ENCODE peak calls at places on chromosome 2, in nine cellular contexts. One of them, this sample, is unnamed.
A peak's percentile ranks its signal among the peaks of the same experiment; 100 is the strongest.

GRCh38 chr2:104523921-104524320 is 330.0 kb upstream of the POU3F3 start:
- DNase-seq in NCI-H510A treated with DMSO at 0.1 percent for 48 hours: no peak
- DNase-seq in kidney glomerular epithelial cell: no peak
- DNase-seq in T-cell: no peak
- DNase-seq in stimulated activated CD8-positive, alpha-beta memory T cell treated with anti-CD3 and anti-CD28 coated beads, Interleukin-2, amount 100 ng/mL, for 48 hours: no peak
- DNase-seq in amniotic epithelial cell: no peak
- DNase-seq in stimulated activated CD4-positive, alpha-beta T cell treated with anti-CD3 and anti-CD28 coated beads, TNF-alpha, amount 100 ng/mL, for 24 hours: no peak
- DNase-seq in fibroblast of gingiva: no peak
- DNase-seq in brain pericyte: no peak
- DNase-seq in this sample: no peak

GRCh38 chr2:219634951-219635751 is 7.7 kb downstream of the SLC4A3 start:
- DNase-seq in stimulated activated CD4-positive, alpha-beta T cell treated with anti-CD3 and anti-CD28 coated beads, TNF-alpha, amount 100 ng/mL, for 24 hours: no peak
- DNase-seq in stimulated activated CD8-positive, alpha-beta memory T cell treated with anti-CD3 and anti-CD28 coated beads, Interleukin-2, amount 100 ng/mL, for 48 hours: no peak
- DNase-seq in fibroblast of gingiva: no peak
- DNase-seq in amniotic epithelial cell: no peak
- DNase-seq in T-cell: no peak
- DNase-seq in brain pericyte: no peak
- DNase-seq in kidney glomerular epithelial cell: no peak
- DNase-seq in NCI-H510A treated with DMSO at 0.1 percent for 48 hours: no peak
- DNase-seq in this sample: no peak

GRCh38 chr2:56357655-56358295 is 174.0 kb downstream of the CCDC85A start:
- DNase-seq in T-cell: no peak
- DNase-seq in stimulated activated CD8-positive, alpha-beta memory T cell treated with anti-CD3 and anti-CD28 coated beads, Interleukin-2, amount 100 ng/mL, for 48 hours: no peak
- DNase-seq in amniotic epithelial cell: no peak
- DNase-seq in stimulated activated CD4-positive, alpha-beta T cell treated with anti-CD3 and anti-CD28 coated beads, TNF-alpha, amount 100 ng/mL, for 24 hours: no peak
- DNase-seq in kidney glomerular epithelial cell: no peak
- DNase-seq in NCI-H510A treated with DMSO at 0.1 percent for 48 hours: no peak
- DNase-seq in brain pericyte: no peak
- DNase-seq in fibroblast of gingiva: no peak
- DNase-seq in this sample: no peak

GRCh38 chr2:10599921-10600320 is 89.9 kb downstream of the NOL10 start:
- DNase-seq in NCI-H510A treated with DMSO at 0.1 percent for 48 hours: no peak
- DNase-seq in stimulated activated CD8-positive, alpha-beta memory T cell treated with anti-CD3 and anti-CD28 coated beads, Interleukin-2, amount 100 ng/mL, for 48 hours: no peak
- DNase-seq in kidney glomerular epithelial cell: no peak
- DNase-seq in amniotic epithelial cell: no peak
- DNase-seq in fibroblast of gingiva: no peak
- DNase-seq in brain pericyte: no peak
- DNase-seq in stimulated activated CD4-positive, alpha-beta T cell treated with anti-CD3 and anti-CD28 coated beads, TNF-alpha, amount 100 ng/mL, for 24 hours: no peak
- DNase-seq in T-cell: no peak
- DNase-seq in this sample: no peak

GRCh38 chr2:172261292-172261691 is 158.6 kb upstream of the DLX2 start:
- DNase-seq in T-cell: no peak
- DNase-seq in stimulated activated CD4-positive, alpha-beta T cell treated with anti-CD3 and anti-CD28 coated beads, TNF-alpha, amount 100 ng/mL, for 24 hours: no peak
- DNase-seq in amniotic epithelial cell: no peak
- DNase-seq in stimulated activated CD8-positive, alpha-beta memory T cell treated with anti-CD3 and anti-CD28 coated beads, Interleukin-2, amount 100 ng/mL, for 48 hours: no peak
- DNase-seq in brain pericyte: no peak
- DNase-seq in fibroblast of gingiva: no peak
- DNase-seq in NCI-H510A treated with DMSO at 0.1 percent for 48 hours: no peak
- DNase-seq in kidney glomerular epithelial cell: no peak
- DNase-seq in this sample: peak; percentile 93

GRCh38 chr2:35104306-35104705 is 1251.3 kb upstream of the CRIM1 start:
- DNase-seq in T-cell: no peak
- DNase-seq in stimulated activated CD4-positive, alpha-beta T cell treated with anti-CD3 and anti-CD28 coated beads, TNF-alpha, amount 100 ng/mL, for 24 hours: no peak
- DNase-seq in fibroblast of gingiva: no peak
- DNase-seq in NCI-H510A treated with DMSO at 0.1 percent for 48 hours: no peak
- DNase-seq in kidney glomerular epithelial cell: no peak
- DNase-seq in amniotic epithelial cell: no peak
- DNase-seq in stimulated activated CD8-positive, alpha-beta memory T cell treated with anti-CD3 and anti-CD28 coated beads, Interleukin-2, amount 100 ng/mL, for 48 hours: no peak
- DNase-seq in brain pericyte: no peak
- DNase-seq in this sample: no peak

GRCh38 chr2:165390875-165391274 is 78.6 kb upstream of the CSRNP3 start:
- DNase-seq in fibroblast of gingiva: no peak
- DNase-seq in stimulated activated CD4-positive, alpha-beta T cell treated with anti-CD3 and anti-CD28 coated beads, TNF-alpha, amount 100 ng/mL, for 24 hours: no peak
- DNase-seq in stimulated activated CD8-positive, alpha-beta memory T cell treated with anti-CD3 and anti-CD28 coated beads, Interleukin-2, amount 100 ng/mL, for 48 hours: no peak
- DNase-seq in NCI-H510A treated with DMSO at 0.1 percent for 48 hours: peak; percentile 27
- DNase-seq in kidney glomerular epithelial cell: no peak
- DNase-seq in T-cell: no peak
- DNase-seq in amniotic epithelial cell: no peak
- DNase-seq in brain pericyte: no peak
- DNase-seq in this sample: no peak

GRCh38 chr2:138016703-138017102 is 52.4 kb downstream of the HNMT start:
- DNase-seq in stimulated activated CD8-positive, alpha-beta memory T cell treated with anti-CD3 and anti-CD28 coated beads, Interleukin-2, amount 100 ng/mL, for 48 hours: no peak
- DNase-seq in stimulated activated CD4-positive, alpha-beta T cell treated with anti-CD3 and anti-CD28 coated beads, TNF-alpha, amount 100 ng/mL, for 24 hours: no peak
- DNase-seq in NCI-H510A treated with DMSO at 0.1 percent for 48 hours: no peak
- DNase-seq in brain pericyte: no peak
- DNase-seq in T-cell: no peak
- DNase-seq in amniotic epithelial cell: peak; percentile 9
- DNase-seq in kidney glomerular epithelial cell: no peak
- DNase-seq in fibroblast of gingiva: no peak
- DNase-seq in this sample: no peak

GRCh38 chr2:176565641-176566323 is 296.5 kb downstream of the MTX2 start:
- DNase-seq in stimulated activated CD4-positive, alpha-beta T cell treated with anti-CD3 and anti-CD28 coated beads, TNF-alpha, amount 100 ng/mL, for 24 hours: no peak
- DNase-seq in amniotic epithelial cell: no peak
- DNase-seq in brain pericyte: no peak
- DNase-seq in T-cell: no peak
- DNase-seq in kidney glomerular epithelial cell: no peak
- DNase-seq in fibroblast of gingiva: no peak
- DNase-seq in stimulated activated CD8-positive, alpha-beta memory T cell treated with anti-CD3 and anti-CD28 coated beads, Interleukin-2, amount 100 ng/mL, for 48 hours: no peak
- DNase-seq in NCI-H510A treated with DMSO at 0.1 percent for 48 hours: peak; percentile 91
- DNase-seq in this sample: no peak

This sample was measured in RWPE1.